ENCODE peak calls at places on chromosomes 2 and 18, in five cellular contexts. G, A, R, K and P are unnamed samples.

GRCh38 chr2:85589166-85589565 is 4.9 kb downstream of the VAMP5 start:
- DNase-seq in A (no peak), R (no peak), K (no peak), G (no peak), P (no peak)

GRCh38 chr2:202064206-202064880 is 8.7 kb upstream of the KIAA2012 start:
- DNase-seq in A (no peak), R (peak), G (peak), K (no peak), P (no peak)

GRCh38 chr18:55220523-55220922 is 261.3 kb upstream of the CCDC68 start:
- DNase-seq in R (no peak), K (peak), A (no peak), G (no peak), P (no peak)

GRCh38 chr2:166841679-166842078 is 46.6 kb upstream of the XIRP2 start:
- DNase-seq in A (no peak), K (no peak), G (no peak), R (no peak), P (no peak)

GRCh38 chr18:8949206-8949605 is 153.3 kb upstream of the NDUFV2 start:
- DNase-seq in A (no peak), R (no peak), K (no peak), G (no peak), P (no peak)

GRCh38 chr2:24907106-24907505 is 12.9 kb downstream of the ADCY3 start:
- DNase-seq in K (no peak), R (no peak), A (no peak), G (peak), P (no peak)

GRCh38 chr2:64767670-64768425 is 114.1 kb upstream of the SERTAD2 start:
- DNase-seq in K (peak), G (peak), R (peak), A (peak), P (peak)

GRCh38 chr2:233059797-233060499 is at the start of gene INPP5D:
- DNase-seq in G (no peak), R (no peak), A (peak), K (peak), P (peak)

GRCh38 chr2:178304262-178304661 is 110.0 kb downstream of the OSBPL6 start:
- DNase-seq in A (no peak), R (peak), K (no peak), G (no peak), P (no peak)

GRCh38 chr2:1487758-1488715 is 74.8 kb downstream of the TPO start:
- DNase-seq in G (no peak), K (no peak), R (no peak), A (no peak), P (no peak)

GRCh38 chr2:41821167-41821566 is 226.7 kb upstream of the PKDCC start:
- DNase-seq in A (no peak), K (no peak), G (no peak), R (no peak), P (no peak)

GRCh38 chr2:41657231-41657630 is 390.6 kb upstream of the PKDCC start:
- DNase-seq in A (no peak), K (no peak), R (no peak), G (no peak), P (no peak)

GRCh38 chr2:67416136-67416535 is 19.0 kb downstream of the ETAA1 start:
- DNase-seq in K (no peak), G (no peak), R (no peak), A (no peak), P (no peak)

GRCh38 chr2:68908392-68908970 is 37.3 kb upstream of the BMP10 start:
- DNase-seq in A (peak), R (peak), G (peak), K (peak), P (peak)

GRCh38 chr18:68991281-68991680 is 193.4 kb downstream of the CCDC102B start:
- DNase-seq in G (peak), R (no peak), K (no peak), A (no peak), P (no peak)

GRCh38 chr18:76984193-76985155 is 148.1 kb downstream of the MBP start:
- DNase-seq in A (no peak), R (no peak), K (no peak), G (no peak), P (no peak)

GRCh38 chr18:10057401-10057800 is 143.6 kb downstream of the VAPA start:
- DNase-seq in R (no peak), K (no peak), A (no peak), G (no peak), P (no peak)

GRCh38 chr18:54946149-54946581 is 13.1 kb downstream of the CCDC68 start:
- DNase-seq in A (no peak), R (no peak), G (no peak), K (peak), P (no peak)

GRCh38 chr2:83168377-83168776 is 1290.7 kb downstream of the SUCLG1 start:
- DNase-seq in K (no peak), G (no peak), A (no peak), R (no peak), P (no peak)

GRCh38 chr2:111534816-111535803 is 348.9 kb downstream of the ANAPC1 start:
- DNase-seq in R (no peak), G (peak), A (no peak), K (peak), P (no peak)

GRCh38 chr18:31992836-31993575 is 25.6 kb upstream of the RNF125 start:
- DNase-seq in A (no peak), R (no peak), K (no peak), G (no peak), P (no peak)

GRCh38 chr2:111100087-111100764 is 20.5 kb upstream of the BCL2L11 start:
- DNase-seq in R (no peak), K (no peak), G (no peak), A (no peak), P (no peak)

GRCh38 chr2:110903548-110903947 is 171.2 kb downstream of the ACOXL start:
- DNase-seq in K (no peak), G (peak), A (no peak), R (no peak), P (no peak)

GRCh38 chr2:108124733-108125132 is 115.0 kb upstream of the SULT1C3 start:
- DNase-seq in A (no peak), K (no peak), R (no peak), G (peak), P (no peak)

GRCh38 chr2:45024600-45025291 is 15.5 kb upstream of the SIX2 start:
- DNase-seq in R (no peak), G (peak), K (peak), A (no peak), P (no peak)

GRCh38 chr2:39851691-39852110 is 72.6 kb upstream of the THUMPD2 start:
- DNase-seq in K (peak), R (peak), A (no peak), G (peak), P (no peak)

GRCh38 chr2:236782938-236783337 is 213.3 kb downstream of the ACKR3 start:
- DNase-seq in R (no peak), A (no peak), K (no peak), G (no peak), P (no peak)

GRCh38 chr18:58180738-58181353 is 136.8 kb downstream of the NEDD4L start:
- DNase-seq in R (no peak), A (peak), G (peak), K (peak), P (peak)

GRCh38 chr2:29446852-29447251 is 331.6 kb downstream of the CLIP4 start:
- DNase-seq in G (no peak), R (no peak), K (no peak), A (no peak), P (no peak)

GRCh38 chr2:237879058-237879430 is 19.6 kb downstream of the RAMP1 start:
- DNase-seq in K (no peak), A (no peak), R (no peak), G (no peak), P (no peak)